ENCODE peak calls at places on chromosomes 2 and 18, in seven cellular contexts. E, A, W, L, X, P and T are unnamed samples.
A peak's percentile ranks its signal among the peaks of the same experiment; 100 is the strongest.

GRCh38 chr2:28567076-28567471 is 71.2 kb downstream of the PLB1 start:
- DNase-seq in P (no peak), L (no peak), W (no peak), E (peak; percentile 71), X (no peak), A (no peak), T (no peak)

GRCh38 chr2:155633887-155634570 is 698.5 kb downstream of the NR4A2 start:
- DNase-seq in A (peak; percentile 40), L (no peak), E (no peak), W (no peak), P (no peak), X (no peak), T (no peak)

GRCh38 chr2:44342854-44343253 is 18.4 kb downstream of the PREPL start:
- DNase-seq in E (peak; percentile 16), P (no peak), L (no peak), W (peak; percentile 51), A (no peak), X (no peak), T (no peak)

GRCh38 chr18:4351005-4351404 is 104.1 kb downstream of the DLGAP1 start:
- DNase-seq in X (no peak), W (no peak), L (no peak), A (no peak), P (no peak), E (no peak), T (no peak)

GRCh38 chr2:222479855-222480254 is 55.5 kb downstream of the SGPP2 start:
- DNase-seq in W (no peak), E (no peak), A (no peak), L (no peak), X (no peak), P (no peak), T (no peak)

GRCh38 chr2:12270876-12271588 is 445.7 kb upstream of the TRIB2 start:
- DNase-seq in A (no peak), E (no peak), P (no peak), L (no peak), X (no peak), W (no peak), T (no peak)

GRCh38 chr2:225275443-225275842 is 124.1 kb upstream of the NYAP2 start:
- DNase-seq in E (no peak), L (no peak), P (no peak), W (no peak), X (no peak), A (no peak), T (no peak)

GRCh38 chr2:237230355-237230754 is 144.7 kb downstream of the COPS8 start:
- DNase-seq in X (no peak), P (no peak), E (no peak), W (no peak), L (no peak), A (no peak), T (no peak)

GRCh38 chr2:128727914-128728313 is 409.2 kb upstream of the HS6ST1 start:
- DNase-seq in P (no peak), A (no peak), X (no peak), E (no peak), W (no peak), L (no peak), T (no peak)

GRCh38 chr2:28054916-28055315 is 164.4 kb downstream of the BABAM2 start:
- DNase-seq in A (no peak), E (no peak), P (no peak), L (no peak), W (no peak), X (no peak), T (no peak)

DNA sequence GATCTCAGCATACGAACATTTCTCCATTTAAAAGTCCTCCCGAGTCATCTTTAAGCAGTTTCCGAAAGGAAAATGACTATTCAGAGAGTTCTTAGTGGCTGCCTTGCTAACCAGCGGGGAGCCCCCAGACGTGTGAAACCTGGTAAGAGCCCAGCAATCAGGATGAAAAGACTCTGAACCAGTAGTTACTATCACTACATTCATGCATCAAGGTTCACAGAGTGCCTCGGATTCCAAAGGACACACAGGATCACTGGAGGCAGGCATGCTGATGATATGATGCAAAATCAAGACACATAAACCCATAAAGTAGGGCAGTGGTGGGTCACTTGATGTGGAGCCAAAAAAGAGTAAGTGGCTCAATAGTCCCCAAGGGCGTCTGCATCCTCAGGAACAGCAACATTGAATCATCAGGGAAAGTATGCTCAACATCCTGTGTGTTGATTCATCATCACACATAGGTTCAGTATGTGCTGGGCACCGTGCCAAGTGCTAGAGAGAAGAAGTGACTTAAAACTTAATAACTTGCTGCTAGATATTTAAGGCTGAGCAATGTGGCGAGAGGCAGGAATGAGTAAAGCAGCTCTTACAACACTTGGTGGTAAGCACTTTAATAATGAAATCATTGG is 4.4 kb downstream of the CCL20 start:
- DNase-seq in L (no peak), P (peak; percentile 15), A (peak; percentile 45), X (no peak), E (peak; percentile 4), W (peak; percentile 95), T (no peak)
- TF ChIP-seq TAF1 in L (no peak), P (no peak), A (no peak), X (no peak), E (no peak), W (no peak), T (no peak)

GRCh38 chr18:22185298-22185697 is 15.9 kb downstream of the GATA6 start:
- DNase-seq in A (no peak), X (no peak), P (no peak), W (no peak), L (no peak), E (no peak), T (no peak)
- TF ChIP-seq TAF1 in A (no peak), X (no peak), P (no peak), W (no peak), L (no peak), E (no peak), T (no peak)

DNA sequence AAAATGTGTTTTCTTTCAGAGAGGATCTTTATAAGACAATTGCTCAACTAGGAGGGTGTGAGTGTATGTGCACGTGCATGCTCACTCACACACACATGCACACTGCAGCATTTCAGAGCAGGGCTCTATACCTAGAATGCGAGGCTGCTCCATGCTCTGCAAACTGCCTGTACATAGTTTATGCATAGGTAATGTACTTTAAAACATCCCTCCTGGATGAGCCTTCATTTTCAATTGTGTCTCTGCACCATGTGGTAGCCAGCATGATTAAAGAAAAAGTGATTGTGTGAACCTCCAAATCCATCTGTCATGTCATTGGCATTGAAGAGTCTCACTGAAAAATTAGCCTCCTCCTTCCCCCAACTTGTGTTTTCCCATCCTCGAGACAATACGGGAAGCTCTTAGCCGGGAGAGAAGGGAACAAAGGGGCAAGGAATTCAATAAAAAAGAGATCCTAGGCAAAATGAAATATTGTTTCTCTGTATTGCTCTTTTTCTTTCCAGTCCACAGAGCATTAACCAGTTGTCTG is 120.9 kb upstream of the SPATS2L start:
- DNase-seq in W (no peak), E (no peak), P (no peak), X (no peak), A (no peak), L (no peak), T (no peak)
- TF ChIP-seq TAF1 in W (no peak), E (no peak), P (no peak), X (no peak), A (no peak), L (no peak), T (no peak)

GRCh38 chr2:160408205-160408561 is 85.4 kb downstream of the RBMS1 start:
- DNase-seq in L (no peak), P (no peak), X (no peak), E (no peak), A (no peak), W (no peak), T (no peak)

GRCh38 chr2:160406591-160407392 is 86.8 kb downstream of the RBMS1 start:
- DNase-seq in A (no peak), E (peak; percentile 76), X (no peak), P (no peak), L (peak; percentile 9), W (peak; percentile 35), T (peak; percentile 12)

GRCh38 chr2:160407393-160408204 is 86.0 kb downstream of the RBMS1 start:
- DNase-seq in A (no peak), X (peak; percentile 18), W (peak; percentile 31), L (peak; percentile 18), E (peak; percentile 89), P (no peak), T (peak; percentile 27)

GRCh38 chr2:160409480-160409879 is 84.1 kb downstream of the RBMS1 start:
- DNase-seq in W (no peak), X (no peak), P (no peak), L (no peak), A (no peak), E (no peak), T (no peak)

GRCh38 chr2:160408575-160409291 is 84.9 kb downstream of the RBMS1 start:
- DNase-seq in E (peak; percentile 30), P (no peak), L (no peak), W (no peak), X (no peak), A (no peak), T (no peak)
- TF ChIP-seq TAF1 in E (no peak), P (no peak), L (no peak), W (no peak), X (no peak), A (no peak), T (no peak)

GRCh38 chr2:46165916-46166315 is 131.3 kb upstream of the EPAS1 start:
- DNase-seq in W (no peak), X (no peak), P (no peak), A (no peak), L (no peak), E (no peak), T (no peak)

GRCh38 chr2:46163031-46163430 is 134.2 kb upstream of the EPAS1 start:
- DNase-seq in E (no peak), W (no peak), P (no peak), X (no peak), A (no peak), L (no peak), T (no peak)

GRCh38 chr2:46164581-46165301 is 132.5 kb upstream of the EPAS1 start:
- DNase-seq in E (no peak), L (no peak), P (no peak), X (no peak), A (no peak), W (no peak), T (no peak)

GRCh38 chr2:46162329-46162870 is 134.8 kb upstream of the EPAS1 start:
- DNase-seq in A (no peak), W (no peak), X (no peak), L (no peak), E (no peak), P (no peak), T (no peak)

DNA sequence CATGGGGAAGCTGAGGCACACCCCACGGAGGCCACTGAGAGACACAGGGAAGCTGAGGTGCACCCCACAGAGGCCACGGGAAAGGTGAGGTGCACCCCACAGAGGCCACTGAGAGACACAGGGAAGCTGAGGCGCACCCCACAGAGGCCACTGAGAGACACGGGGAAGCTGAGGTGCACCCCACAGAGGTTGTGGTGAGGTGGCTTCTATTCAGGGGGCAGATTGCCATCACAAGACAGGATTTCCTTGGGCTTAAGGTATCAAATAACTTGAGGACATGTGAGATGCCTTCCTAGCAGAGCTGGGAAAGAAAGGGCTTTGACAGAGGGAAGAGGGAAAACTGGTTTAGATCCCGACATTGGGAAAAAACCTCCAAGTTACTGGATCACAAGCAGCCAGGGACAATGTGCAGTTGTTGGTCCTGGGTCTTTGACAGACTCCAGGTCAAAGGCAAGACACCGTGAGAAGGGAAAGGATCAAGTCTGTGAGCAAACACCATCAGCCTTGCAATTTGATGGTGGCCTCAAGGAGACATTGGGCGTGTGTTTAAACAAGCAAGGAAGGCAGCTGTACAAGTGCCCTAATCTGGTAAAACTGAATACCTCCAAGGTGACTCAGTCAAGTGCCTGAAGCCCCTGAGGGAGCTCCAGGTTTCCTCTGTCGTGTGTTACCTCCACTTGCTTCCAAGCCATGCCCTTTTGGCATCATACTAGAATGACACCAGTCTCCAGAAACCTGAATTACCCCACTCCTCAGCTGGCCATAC is 133.2 kb upstream of the EPAS1 start:
- DNase-seq in A (no peak), L (no peak), P (no peak), X (no peak), W (no peak), E (no peak), T (no peak)
- TF ChIP-seq TAF1 in A (no peak), L (no peak), P (no peak), X (no peak), W (no peak), E (no peak), T (no peak)